ENCODE peak calls at places on chromosome 14, in four cellular contexts. Z is HEK293T, V is HepG2, W is WTC11. D is an unnamed sample.

GRCh38 chr14:90483551-90483950 is 86.7 kb downstream of the CALM1 start:
- DNase-seq in V (no peak), W (no peak), Z (no peak), D (peak)

GRCh38 chr14:23301288-23301968 is 1.2 kb downstream of the PPP1R3E start:
- DNase-seq in V (peak), Z (peak), W (peak), D (peak)

GRCh38 chr14:33916663-33917565 is 34.0 kb downstream of the EGLN3 start:
- DNase-seq in Z (no peak), V (no peak), W (no peak), D (peak)

GRCh38 chr14:51157012-51157411 is 62.1 kb upstream of the TRIM9 start:
- DNase-seq in W (no peak), V (peak), Z (peak), D (no peak)

GRCh38 chr14:32300146-32300545 is 29.0 kb upstream of the AKAP6 start:
- DNase-seq in V (no peak), Z (no peak), W (no peak), D (no peak)

GRCh38 chr14:105364100-105364708 is 34.1 kb upstream of the TEX22 start:
- DNase-seq in V (no peak), W (no peak), Z (no peak), D (peak)

GRCh38 chr14:101865288-101865687 is 99.1 kb upstream of the DYNC1H1 start:
- DNase-seq in V (no peak), Z (no peak), W (no peak), D (no peak)

GRCh38 chr14:34355584-34356266 is 106.3 kb downstream of the SPTSSA start:
- DNase-seq in W (no peak), Z (no peak), V (peak), D (no peak)

GRCh38 chr14:101624579-101624978 is 63.3 kb downstream of the DIO3 start:
- DNase-seq in V (no peak), Z (no peak), W (no peak), D (no peak)

GRCh38 chr14:33073023-33073422 is 134.3 kb downstream of the NPAS3 start:
- DNase-seq in V (no peak), W (no peak), Z (no peak), D (no peak)

GRCh38 chr14:52740751-52741150 is 10.8 kb downstream of the STYX start:
- DNase-seq in V (no peak), Z (no peak), W (no peak), D (no peak)

GRCh38 chr14:92495041-92495440 is 18.5 kb upstream of the RIN3 start:
- DNase-seq in Z (no peak), V (no peak), W (no peak), D (no peak)

GRCh38 chr14:79369359-79370332 is 841.7 kb downstream of the DIO2 start:
- DNase-seq in W (no peak), Z (no peak), V (no peak), D (no peak)

GRCh38 chr14:101594511-101595148 is 33.3 kb downstream of the DIO3 start:
- DNase-seq in W (no peak), V (no peak), Z (no peak), D (no peak)

GRCh38 chr14:28542040-28542439 is 224.5 kb upstream of the FOXG1 start:
- DNase-seq in W (no peak), Z (no peak), V (no peak), D (no peak)

GRCh38 chr14:55130194-55130550 is 1.1 kb downstream of the LGALS3 start:
- DNase-seq in V (peak), Z (no peak), W (no peak), D (no peak)

GRCh38 chr14:89988787-89989186 is 33.1 kb downstream of the TDP1 start:
- DNase-seq in W (no peak), Z (no peak), V (no peak), D (no peak)

GRCh38 chr14:49988080-49988990 is 95.5 kb downstream of the ARF6 start:
- DNase-seq in Z (no peak), W (no peak), V (no peak), D (no peak)

GRCh38 chr14:51211149-51211548 is 28.9 kb upstream of the TMX1 start:
- DNase-seq in Z (no peak), V (no peak), W (no peak), D (no peak)

GRCh38 chr14:35515916-35516315 is 18.0 kb upstream of the INSM2 start:
- DNase-seq in Z (no peak), W (no peak), V (no peak), D (no peak)

DNA sequence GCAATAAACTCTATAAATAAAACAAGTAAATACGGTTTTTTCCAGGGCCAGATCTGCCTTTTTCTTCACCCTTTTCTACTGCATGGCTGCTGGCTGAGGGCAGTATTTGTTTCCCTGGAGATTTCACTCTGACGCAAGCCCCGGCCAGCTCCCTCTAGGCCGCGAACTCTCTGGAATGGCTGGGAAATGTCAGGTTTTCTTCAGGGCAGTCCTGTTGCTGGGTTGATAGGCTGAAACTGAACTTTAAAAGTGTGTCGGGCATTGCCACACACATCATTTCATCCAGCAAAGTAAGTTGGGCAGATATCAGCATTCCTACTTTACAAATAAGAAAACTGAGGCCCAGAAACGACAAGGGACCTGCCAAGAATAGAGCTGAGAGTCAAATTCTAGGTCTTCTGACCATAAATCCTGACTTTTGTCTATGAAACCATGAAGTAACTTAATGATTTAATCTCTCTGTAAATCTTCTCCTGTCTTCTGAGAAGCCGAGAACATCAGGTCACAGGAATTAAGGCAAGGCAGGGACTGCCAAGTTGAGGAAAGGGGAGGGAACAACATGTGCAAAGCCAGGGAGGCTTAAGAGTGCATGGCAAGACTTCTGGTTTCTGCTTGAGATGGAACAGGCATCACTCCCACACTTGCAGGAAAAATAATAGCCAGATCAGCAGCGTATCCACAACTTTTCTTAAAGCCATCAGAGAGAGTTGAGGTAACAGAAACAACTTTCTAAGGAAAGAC is 205.0 kb upstream of the CCDC196 start:
- DNase-seq in Z (no peak), W (no peak), V (no peak), D (no peak)
- TF ChIP-seq ELF4 in Z (no peak), W (no peak), V (no peak), D (no peak)

GRCh38 chr14:84877061-84877460 is 652.9 kb upstream of the FLRT2 start:
- DNase-seq in W (no peak), Z (no peak), V (no peak), D (no peak)

GRCh38 chr14:84871734-84872133 is 658.2 kb upstream of the FLRT2 start:
- DNase-seq in Z (no peak), W (no peak), V (no peak), D (no peak)

GRCh38 chr14:84874436-84874835 is 655.5 kb upstream of the FLRT2 start:
- DNase-seq in V (no peak), W (no peak), Z (no peak), D (no peak)
- TF ChIP-seq ELF4 in V (no peak), W (no peak), Z (no peak), D (no peak)

DNA sequence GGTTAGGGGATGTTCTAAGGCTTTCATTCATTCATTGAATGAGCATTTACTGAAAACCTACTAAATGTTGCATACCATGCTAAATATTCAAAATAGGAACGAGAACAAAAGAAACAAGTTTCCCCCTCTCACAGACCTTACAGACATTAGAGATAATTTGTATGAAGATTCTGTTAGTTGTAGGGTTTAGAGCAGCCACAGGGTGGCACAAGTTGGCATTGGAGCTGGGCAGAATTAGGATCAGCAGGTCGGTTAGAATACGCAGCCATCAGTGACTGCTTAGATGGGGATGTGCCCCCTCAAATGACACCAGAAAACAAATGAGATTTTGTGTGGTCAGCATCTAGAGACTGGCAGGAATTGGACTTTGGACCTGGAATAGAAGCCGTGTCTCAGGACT is 166.3 kb upstream of the DAAM1 start:
- DNase-seq in Z (no peak), V (no peak), W (no peak), D (no peak)
- TF ChIP-seq ELF4 in Z (no peak), V (no peak), W (no peak), D (no peak)

GRCh38 chr14:19906665-19907064 is 13.7 kb upstream of the OR4K5 start:
- DNase-seq in V (no peak), Z (no peak), W (no peak), D (no peak)
- TF ChIP-seq ELF4 in V (no peak), Z (no peak), W (no peak), D (no peak)

GRCh38 chr14:74571901-74572828 is 39.9 kb downstream of the LTBP2 start:
- DNase-seq in W (no peak), Z (peak), V (peak), D (no peak)
- TF ChIP-seq ELF4 in W (no peak), Z (no peak), V (no peak), D (no peak)

GRCh38 chr14:57822081-57822480 is 43.8 kb downstream of the SLC35F4 start:
- DNase-seq in V (no peak), W (no peak), Z (no peak), D (no peak)

GRCh38 chr14:57818511-57818910 is 47.4 kb downstream of the SLC35F4 start:
- DNase-seq in Z (no peak), W (no peak), V (no peak), D (no peak)

GRCh38 chr14:57820581-57820980 is 45.3 kb downstream of the SLC35F4 start:
- DNase-seq in V (no peak), W (no peak), Z (no peak), D (no peak)

GRCh38 chr14:57812000-57812399 is 53.9 kb downstream of the SLC35F4 start:
- DNase-seq in W (no peak), Z (no peak), V (no peak), D (no peak)

GRCh38 chr14:57816568-57817284 is 49.2 kb downstream of the SLC35F4 start:
- DNase-seq in W (no peak), Z (no peak), V (no peak), D (no peak)
- TF ChIP-seq ELF4 in W (no peak), Z (no peak), V (no peak), D (no peak)

DNA sequence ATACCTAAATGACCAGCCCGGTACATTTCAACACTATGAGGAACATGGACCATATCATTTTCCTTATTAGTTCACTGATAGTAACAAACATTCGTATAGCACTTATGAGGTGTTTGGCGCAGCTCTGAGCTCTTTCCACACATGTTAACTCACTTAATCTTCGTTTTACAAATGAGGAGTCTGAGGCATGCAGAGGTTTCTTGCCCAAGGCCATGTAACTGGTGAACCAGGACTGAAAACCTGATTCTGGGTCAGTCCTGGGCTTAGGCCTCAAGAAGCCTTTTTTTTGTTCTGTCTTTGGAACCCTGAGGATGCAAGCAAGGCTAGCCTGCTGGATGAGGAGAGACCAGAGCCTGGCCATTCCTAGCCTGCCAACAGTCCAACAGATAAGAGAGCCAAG is 55.0 kb downstream of the C14orf132 start:
- DNase-seq in V (no peak), W (no peak), Z (no peak), D (no peak)
- TF ChIP-seq ELF4 in V (no peak), W (no peak), Z (no peak), D (no peak)

DNA sequence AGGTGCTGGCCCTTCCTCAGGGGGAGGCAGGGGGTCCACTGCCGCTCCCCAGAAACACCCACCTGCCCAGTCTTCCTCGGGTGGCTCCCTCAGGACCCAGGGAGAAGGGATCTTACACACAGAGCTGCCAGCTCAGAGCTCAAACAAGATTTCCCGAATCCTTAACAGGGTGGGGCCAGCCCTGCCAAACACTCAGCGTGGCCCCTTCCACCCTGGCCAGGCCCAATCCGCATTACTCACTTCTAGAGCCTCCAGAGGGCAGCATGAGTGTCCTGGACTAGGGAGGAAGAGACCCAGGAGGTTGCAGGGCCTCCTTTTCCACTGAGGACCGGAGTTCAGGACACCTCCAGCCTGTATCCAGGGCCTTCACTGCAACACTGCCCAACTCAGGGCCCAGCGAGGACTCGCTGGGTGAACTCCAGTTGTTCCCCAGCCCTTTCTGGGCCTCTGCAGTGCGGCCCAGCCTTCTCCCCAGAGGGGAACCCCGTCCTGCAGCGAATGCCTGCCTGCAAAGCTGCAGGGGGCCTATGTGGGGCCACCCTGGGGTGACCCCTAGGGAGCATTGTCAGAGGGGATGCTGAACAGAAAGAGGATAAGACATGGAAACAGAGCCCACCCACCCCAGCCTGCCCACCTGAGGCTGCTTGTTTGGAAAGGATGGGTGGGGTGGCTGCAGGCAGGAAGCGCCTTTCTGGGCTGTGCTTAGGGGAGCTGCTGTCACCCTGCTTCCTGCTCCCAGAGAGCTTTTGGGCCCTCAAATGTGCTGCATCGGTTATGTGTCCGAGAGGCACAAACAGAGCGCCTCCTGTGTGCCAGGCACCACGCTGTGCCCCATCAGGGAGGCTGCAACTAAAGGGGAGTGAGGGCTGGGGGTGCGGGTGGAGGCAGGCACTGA is 43.8 kb downstream of the CCNK start:
- DNase-seq in Z (peak), V (no peak), W (no peak), D (peak)
- TF ChIP-seq ELF4 in Z (no peak), V (no peak), W (no peak), D (no peak)

D was measured in K562.